ENCODE peak calls at places on chromosomes 3 and 15, in four cellular contexts. G is ovary, N is HAP-1, L is mammary epithelial cell. Q is an unnamed sample. For H3K27me3, the result is how much of the 10 kb centered on the place peaks cover.

GRCh38 chr15:45521596-45522167 is 873 bp downstream of the SLC30A4 start:
- DNase-seq in G (no peak), N (no peak), L (peak), Q (no peak)

GRCh38 chr3:30518872-30519271 is 87.5 kb upstream of the TGFBR2 start:
- DNase-seq in G (no peak), N (no peak), L (no peak), Q (no peak)

GRCh38 chr15:91866971-91867372 is 13.5 kb downstream of the SLCO3A1 start:
- DNase-seq in G (peak), N (no peak), L (peak), Q (no peak)

GRCh38 chr3:185561374-185561943 is 9.1 kb upstream of the LIPH start:
- DNase-seq in G (no peak), N (no peak), L (no peak), Q (peak)

GRCh38 chr15:72838311-72838731 is 54.8 kb upstream of the ADPGK start:
- DNase-seq in G (peak), N (no peak), L (peak), Q (no peak)

GRCh38 chr15:63909819-63910437 is 76.2 kb upstream of the HERC1 start:
- DNase-seq in G (peak), N (no peak), L (no peak), Q (peak)

GRCh38 chr3:47283596-47284364 is 1.0 kb downstream of the KLHL18 start:
- DNase-seq in G (peak), N (peak), L (peak), Q (peak)

GRCh38 chr15:44812029-44812517 is 75.7 kb downstream of the TRIM69 start:
- DNase-seq in G (no peak), N (no peak), L (peak), Q (peak)

GRCh38 chr15:45114076-45114750 is at the start of the genes DUOX2 and DUOXA2:
- DNase-seq in G (no peak), N (no peak), L (no peak), Q (no peak)

GRCh38 chr15:38860253-38860652 is 295.6 kb upstream of the RASGRP1 start:
- DNase-seq in G (no peak), N (no peak), L (no peak), Q (no peak)

GRCh38 chr15:63385911-63386531 is 4.4 kb upstream of the CA12 start:
- DNase-seq in G (no peak), N (no peak), L (peak), Q (no peak)

GRCh38 chr15:58190419-58190818 is 52.2 kb downstream of the AQP9 start:
- DNase-seq in G (no peak), N (no peak), L (peak), Q (no peak)

GRCh38 chr15:50702762-50703334 is 16.3 kb upstream of the TRPM7 start:
- DNase-seq in G (no peak), N (no peak), L (no peak), Q (no peak)

GRCh38 chr3:123660900-123661299 is 76.0 kb upstream of the HACD2 start:
- DNase-seq in G (peak), N (no peak), L (peak), Q (peak)

GRCh38 chr15:31499953-31500808 is 173.5 kb downstream of the KLF13 start:
- DNase-seq in G (no peak), N (peak), L (no peak), Q (no peak)

GRCh38 chr15:89399390-89400120 is 64.9 kb upstream of the POLG start:
- DNase-seq in G (no peak), N (no peak), L (no peak), Q (peak)

GRCh38 chr15:74873756-74874424 is 725 bp upstream of the SCAMP2 start:
- DNase-seq in G (no peak), N (peak), L (no peak), Q (peak)

GRCh38 chr15:65818927-65819562 is 27.0 kb upstream of the DENND4A start:
- DNase-seq in G (no peak), N (no peak), L (no peak), Q (no peak)

GRCh38 chr3:160447544-160447943 is 2.0 kb downstream of the TRIM59 start:
- DNase-seq in G (no peak), N (no peak), L (peak), Q (no peak)

GRCh38 chr3:14125193-14126016 is 553 bp downstream of the TMEM43 start:
- DNase-seq in G (peak), N (peak), L (peak), Q (peak)

GRCh38 chr3:100268156-100268555 is 7.4 kb downstream of the TBC1D23 start:
- DNase-seq in G (no peak), N (no peak), L (no peak), Q (no peak)

GRCh38 chr15:80619677-80620076 is 75.4 kb upstream of the ABHD17C start:
- DNase-seq in G (no peak), N (peak), L (peak), Q (no peak)

GRCh38 chr15:77075528-77075927 is 4.6 kb upstream of the TSPAN3 start:
- DNase-seq in G (no peak), N (no peak), L (peak), Q (peak)

GRCh38 chr3:141380987-141381386 is 12.7 kb downstream of the ZBTB38 start:
- DNase-seq in G (no peak), N (no peak), L (no peak), Q (no peak)

GRCh38 chr3:184525337-184526157 is 36.0 kb upstream of the EPHB3 start:
- DNase-seq in G (peak), N (peak), L (peak), Q (no peak)

GRCh38 chr15:28912422-28912821 is 26.6 kb downstream of the APBA2 start:
- DNase-seq in G (no peak), N (no peak), L (no peak), Q (no peak)

GRCh38 chr3:10763817-10764313 is 52.2 kb upstream of the SLC6A11 start:
- DNase-seq in G (no peak), N (no peak), L (no peak), Q (no peak)
- H3K27me3 ChIP-seq in G (under half), N (under half), L (under half), Q (under half)

DNA sequence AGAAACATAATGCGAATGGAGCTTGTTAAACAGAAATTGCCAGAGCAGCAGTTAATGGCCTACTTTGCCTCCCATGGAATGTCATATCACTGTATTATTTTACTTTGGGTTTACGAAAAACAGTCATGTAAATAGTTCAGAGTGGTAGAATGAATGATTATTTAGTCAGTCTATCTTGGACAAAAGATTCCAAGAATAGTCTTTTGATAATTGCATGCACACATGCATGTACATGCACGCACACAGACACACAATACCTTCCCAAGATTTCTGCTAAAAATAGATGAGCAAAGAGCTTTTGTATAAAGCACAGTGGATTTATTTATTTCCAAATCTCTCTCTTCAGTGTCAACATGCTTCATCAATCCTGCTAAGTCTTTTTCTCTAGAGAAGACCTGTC is 800.7 kb downstream of the DIPK2A start:
- DNase-seq in G (no peak), N (no peak), L (no peak), Q (no peak)
- H3K4me3 ChIP-seq in G (no peak), N (no peak), L (no peak), Q (no peak)

GRCh38 chr3:127419140-127419539 is 131.3 kb upstream of the PRR20G start:
- DNase-seq in G (no peak), N (no peak), L (no peak), Q (no peak)

GRCh38 chr3:127419641-127420354 is 132.0 kb upstream of the PRR20G start:
- DNase-seq in G (no peak), N (no peak), L (no peak), Q (no peak)

GRCh38 chr3:127420825-127421224 is 133.0 kb upstream of the PRR20G start:
- DNase-seq in G (no peak), N (peak), L (no peak), Q (no peak)

GRCh38 chr3:127418560-127419099 is 130.8 kb upstream of the PRR20G start:
- DNase-seq in G (no peak), N (no peak), L (no peak), Q (no peak)

GRCh38 chr3:127420355-127420655 is 132.5 kb upstream of the PRR20G start:
- DNase-seq in G (no peak), N (no peak), L (no peak), Q (no peak)
- H3K27me3 ChIP-seq in G (under half), N (under half), L (under half), Q (under half)

DNA sequence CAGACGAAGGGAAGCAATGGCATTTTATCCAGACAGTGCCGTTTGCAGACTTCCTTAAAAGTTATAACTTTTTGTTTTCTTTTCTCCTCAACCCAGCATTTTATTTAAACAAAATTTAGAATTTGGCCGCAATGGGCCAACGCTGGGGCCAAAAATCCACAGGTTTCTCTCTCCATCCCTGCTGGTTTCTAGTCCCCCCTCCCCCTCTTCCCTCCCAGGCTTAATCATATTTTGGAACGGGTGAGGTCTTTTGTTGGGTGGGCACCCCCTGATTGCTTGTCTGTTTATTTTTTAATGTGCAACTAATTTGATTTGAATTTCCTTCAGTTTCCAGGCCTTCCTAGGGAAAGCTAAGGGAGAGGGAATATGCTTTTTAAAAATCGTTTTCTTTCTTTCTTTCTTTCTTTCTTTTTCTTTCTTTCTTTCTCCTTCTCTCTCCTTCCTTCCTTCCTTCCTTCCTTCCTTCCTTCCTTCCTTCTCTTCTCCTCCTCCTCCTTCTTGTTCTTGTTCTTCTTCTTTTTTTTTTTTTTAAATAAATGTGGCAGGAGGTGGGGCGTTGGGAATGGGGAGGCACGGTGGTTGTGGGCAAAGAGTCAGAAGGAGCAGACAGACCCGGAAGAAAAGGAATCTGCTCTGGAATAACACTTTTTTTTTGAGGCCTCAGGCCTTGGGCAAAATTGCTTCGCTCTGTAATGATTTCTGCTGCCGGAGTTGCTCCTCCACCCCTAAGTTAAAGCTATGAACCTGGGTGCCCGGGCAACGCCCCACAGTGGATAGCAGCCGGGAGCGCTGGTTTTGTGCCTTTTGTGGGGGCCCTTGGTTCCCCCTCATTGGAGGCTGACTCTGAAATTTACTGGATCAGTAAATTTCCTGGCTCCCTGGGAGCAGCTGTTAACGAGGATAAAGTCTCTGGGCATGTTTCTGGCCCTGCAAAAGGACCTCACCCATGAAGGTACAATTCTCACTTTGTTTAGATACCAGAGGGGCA is 1.9 kb downstream of the FNDC3B start:
- DNase-seq in G (peak), N (no peak), L (peak), Q (peak)
- H3K4me3 ChIP-seq in G (peak), N (peak), L (peak), Q (peak)

GRCh38 chr3:112818289-112818688 is 28.4 kb downstream of the CD200R1L start:
- DNase-seq in G (no peak), N (no peak), L (peak), Q (no peak)
- H3K27me3 ChIP-seq in G (under half), N (under half), L (under half), Q (under half)

GRCh38 chr3:17740703-17741102 is 1.7 kb downstream of the TBC1D5 start:
- DNase-seq in G (no peak), N (peak), L (peak), Q (no peak)
- H3K4me3 ChIP-seq in G (no peak), N (peak), L (peak), Q (no peak)